ENCODE peak calls at places on chromosome 21, in ten cellular contexts. N is activated T-cell treated with anti-CD3 and anti-CD28 coated beads, Interleukin-2, amount 50 U/mL, for 72 hours; V is PC-9; Y is EH; F is T-helper 1 cell; L is CD4-positive, alpha-beta T cell; R is sigmoid colon; Q is hypothalamus; E is GM04504; T is endodermal cell. G is an unnamed sample.

GRCh38 chr21:29647353-29647781 is 292.4 kb downstream of the GRIK1 start:
- DNase-seq in F (no peak), L (no peak), R (no peak), T (no peak), Q (no peak), Y (no peak), N (no peak), V (no peak), E (no peak), G (no peak)

GRCh38 chr21:38948377-38948776 is 142.6 kb downstream of the ETS2 start:
- DNase-seq in L (no peak), E (no peak), R (no peak), Q (no peak), V (no peak), T (no peak), F (no peak), N (no peak), Y (peak), G (no peak)

GRCh38 chr21:17688912-17689874 is 76.5 kb upstream of the BTG3 start:
- DNase-seq in V (peak), E (no peak), T (peak), R (no peak), N (peak), Y (peak), Q (no peak), F (peak), L (peak), G (no peak)

GRCh38 chr21:45224189-45224938 is 63.3 kb downstream of the POFUT2 start:
- DNase-seq in V (no peak), R (no peak), T (no peak), L (peak), Q (no peak), Y (peak), F (peak), E (no peak), N (no peak), G (no peak)

GRCh38 chr21:33278736-33279135 is 12.6 kb downstream of the IL10RB start:
- DNase-seq in L (no peak), T (no peak), E (no peak), Y (peak), V (no peak), N (no peak), Q (no peak), R (no peak), F (no peak), G (no peak)

GRCh38 chr21:36773111-36773510 is 74.2 kb downstream of the SIM2 start:
- DNase-seq in T (no peak), F (no peak), R (peak), V (peak), N (no peak), L (no peak), Q (no peak), Y (peak), E (peak), G (no peak)

GRCh38 chr21:45293214-45293725 is 5.6 kb upstream of the POFUT2 start:
- DNase-seq in T (peak), F (no peak), E (no peak), V (no peak), L (no peak), R (peak), Y (peak), Q (no peak), N (no peak), G (no peak)

GRCh38 chr21:35925497-35925896 is 134.8 kb downstream of the SETD4 start:
- DNase-seq in F (no peak), V (no peak), E (no peak), R (peak), T (no peak), Q (no peak), Y (peak), L (no peak), N (no peak), G (no peak)